ENCODE peak calls at places on chromosomes 4 and X, in eight cellular contexts. N is CD8-positive, alpha-beta T cell; I is choroid plexus epithelial cell; L is MCF 10A; G is GM20000; M is colonic mucosa; Q is BJ; P is epithelial cell of esophagus. E is an unnamed sample.

GRCh38 chrX:21166302-21166982 is 207.8 kb upstream of the CNKSR2 start:
- DNase-seq in N (no peak), I (peak), L (peak), G (no peak), M (no peak), Q (no peak), P (peak), E (no peak)

GRCh38 chrX:31212856-31213748 is 141.3 kb upstream of the FTHL17 start:
- DNase-seq in N (no peak), I (no peak), L (no peak), G (no peak), M (no peak), Q (no peak), P (peak), E (no peak)

GRCh38 chr4:11232004-11232403 is 196.7 kb downstream of the HS3ST1 start:
- DNase-seq in N (no peak), I (no peak), L (peak), G (no peak), M (no peak), Q (no peak), P (no peak), E (no peak)

GRCh38 chrX:35726176-35726575 is 72.0 kb upstream of the MAGEB16 start:
- DNase-seq in N (no peak), I (peak), L (peak), G (no peak), M (no peak), Q (no peak), P (peak), E (no peak)

GRCh38 chr4:99205104-99205979 is 13.7 kb downstream of the ADH6 start:
- DNase-seq in N (no peak), I (peak), L (peak), G (no peak), M (peak), Q (no peak), P (peak), E (no peak)

GRCh38 chr4:7612311-7612710 is 177.6 kb upstream of the PSAPL1 start:
- DNase-seq in N (no peak), I (no peak), L (no peak), G (no peak), M (no peak), Q (no peak), P (no peak), E (no peak)

GRCh38 chrX:154372612-154373022 is 1.8 kb downstream of the FLNA start:
- DNase-seq in N (no peak), I (no peak), L (no peak), G (peak), M (no peak), Q (no peak), P (peak), E (peak)

GRCh38 chr4:186644737-186645261 is 78.9 kb downstream of the FAT1 start:
- DNase-seq in N (no peak), I (peak), L (peak), G (no peak), M (no peak), Q (no peak), P (peak), E (no peak)

GRCh38 chrX:12372111-12372510 is 233.8 kb downstream of the FRMPD4 start:
- DNase-seq in N (no peak), I (no peak), L (peak), G (no peak), M (no peak), Q (no peak), P (peak), E (no peak)

GRCh38 chrX:102746134-102746584 is 25.6 kb downstream of the GPRASP3 start:
- DNase-seq in N (no peak), I (peak), L (no peak), G (peak), M (peak), Q (no peak), P (peak), E (peak)

GRCh38 chrX:20445109-20445508 is 178.4 kb upstream of the RPS6KA3 start:
- DNase-seq in N (no peak), I (no peak), L (no peak), G (no peak), M (no peak), Q (no peak), P (no peak), E (no peak)

GRCh38 chrX:38649227-38649626 is 87.9 kb downstream of the TSPAN7 start:
- DNase-seq in N (no peak), I (no peak), L (no peak), G (no peak), M (no peak), Q (no peak), P (no peak), E (no peak)

GRCh38 chr4:123444298-123444731 is 47.7 kb downstream of the SPRY1 start:
- DNase-seq in N (peak), I (peak), L (no peak), G (peak), M (peak), Q (no peak), P (no peak), E (peak)

GRCh38 chrX:40734956-40735317 is 405 bp downstream of the MED14 start:
- DNase-seq in N (peak), I (peak), L (peak), G (no peak), M (peak), Q (no peak), P (peak), E (no peak)

GRCh38 chr4:3221996-3222395 is 27.0 kb upstream of the MSANTD1 start:
- DNase-seq in N (no peak), I (no peak), L (no peak), G (no peak), M (no peak), Q (no peak), P (no peak), E (no peak)

GRCh38 chrX:149504226-149504914 is 736 bp downstream of the IDS start:
- DNase-seq in N (peak), I (no peak), L (no peak), G (peak), M (no peak), Q (no peak), P (no peak), E (peak)

GRCh38 chr4:54961357-54961975 is 163.9 kb downstream of the KDR start:
- DNase-seq in N (no peak), I (peak), L (peak), G (peak), M (no peak), Q (no peak), P (peak), E (peak)

GRCh38 chrX:44080083-44080482 is 106.9 kb upstream of the NDP start:
- DNase-seq in N (no peak), I (no peak), L (no peak), G (no peak), M (no peak), Q (no peak), P (no peak), E (no peak)

GRCh38 chr4:165440415-165440882 is 61.6 kb downstream of the CPE start:
- DNase-seq in N (no peak), I (peak), L (peak), G (no peak), M (no peak), Q (no peak), P (peak), E (no peak)

GRCh38 chr4:13527983-13528822 is 16.1 kb downstream of the NKX3-2 start:
- DNase-seq in N (no peak), I (no peak), L (peak), G (peak), M (no peak), Q (no peak), P (peak), E (peak)

GRCh38 chrX:49930046-49930445 is 7.7 kb downstream of the CLCN5 start:
- DNase-seq in N (no peak), I (peak), L (no peak), G (no peak), M (no peak), Q (no peak), P (no peak), E (no peak)

GRCh38 chrX:19107035-19107434 is 15.2 kb downstream of the ADGRG2 start:
- DNase-seq in N (no peak), I (no peak), L (no peak), G (no peak), M (no peak), Q (no peak), P (no peak), E (no peak)

GRCh38 chr4:35494955-35495354 is 749.4 kb downstream of the ARAP2 start:
- DNase-seq in N (no peak), I (no peak), L (no peak), G (no peak), M (no peak), Q (no peak), P (no peak), E (no peak)

GRCh38 chrX:32024072-32024471 is 952.2 kb upstream of the FTHL17 start:
- DNase-seq in N (no peak), I (no peak), L (no peak), G (no peak), M (no peak), Q (no peak), P (no peak), E (no peak)

GRCh38 chr4:144787365-144788263 is 141.7 kb downstream of the HHIP start:
- DNase-seq in N (no peak), I (peak), L (peak), G (peak), M (no peak), Q (no peak), P (peak), E (peak)

GRCh38 chr4:167873536-167873935 is 218.8 kb upstream of the ANXA10 start:
- DNase-seq in N (no peak), I (peak), L (no peak), G (no peak), M (no peak), Q (no peak), P (peak), E (no peak)

GRCh38 chr4:174318829-174319764 is 35.4 kb downstream of the CEP44 start:
- DNase-seq in N (no peak), I (peak), L (peak), G (peak), M (no peak), Q (no peak), P (peak), E (peak)

GRCh38 chr4:81452452-81453011 is 19.2 kb downstream of the RASGEF1B start:
- DNase-seq in N (no peak), I (peak), L (peak), G (no peak), M (no peak), Q (no peak), P (peak), E (no peak)

GRCh38 chr4:157204634-157205244 is 15.8 kb upstream of the GRIA2 start:
- DNase-seq in N (no peak), I (peak), L (peak), G (peak), M (no peak), Q (no peak), P (peak), E (peak)

GRCh38 chr4:186193851-186194250 is 2.5 kb downstream of the CYP4V2 start:
- DNase-seq in N (no peak), I (no peak), L (no peak), G (no peak), M (no peak), Q (no peak), P (no peak), E (no peak)

GRCh38 chrX:5708209-5708608 is 520.5 kb downstream of the NLGN4X start:
- DNase-seq in N (no peak), I (no peak), L (no peak), G (no peak), M (no peak), Q (peak), P (no peak), E (no peak)

GRCh38 chrX:135463937-135464336 is 42.2 kb downstream of the SMIM10L2A start:
- DNase-seq in N (no peak), I (peak), L (peak), G (no peak), M (no peak), Q (no peak), P (peak), E (no peak)
- TF ChIP-seq CTCF in N (no peak), I (peak), L (peak), G (peak), M (peak), Q (peak), P (peak), E (peak)

GRCh38 chrX:28590394-28590793 is 3.1 kb downstream of the IL1RAPL1 start:
- DNase-seq in N (no peak), I (peak), L (no peak), G (no peak), M (no peak), Q (no peak), P (no peak), E (no peak)
- TF ChIP-seq CTCF in N (no peak), I (peak), L (no peak), G (no peak), M (no peak), Q (no peak), P (no peak), E (no peak)

DNA sequence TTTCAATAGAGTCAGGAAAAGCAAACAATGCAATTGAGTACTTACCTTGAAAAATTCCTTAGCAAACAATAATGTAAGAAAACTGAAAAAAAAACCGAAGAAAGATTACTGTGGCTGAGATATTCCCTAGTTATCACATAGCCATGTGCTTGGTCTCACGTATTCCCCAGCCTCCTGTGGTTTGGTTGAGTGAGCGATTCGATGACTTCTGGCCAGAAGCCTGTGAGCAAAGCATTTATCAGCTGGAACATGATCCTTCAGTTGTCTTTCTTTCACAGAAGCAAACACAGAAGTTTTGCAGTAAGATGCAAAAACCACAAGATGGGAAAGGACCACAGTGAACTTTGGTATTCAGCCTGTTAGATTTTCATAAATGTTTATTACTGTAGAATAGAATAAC is 1754.3 kb upstream of the AGA start:
- DNase-seq in N (no peak), I (peak), L (peak), G (no peak), M (no peak), Q (no peak), P (peak), E (no peak)
- TF ChIP-seq CTCF in N (no peak), I (no peak), L (no peak), G (no peak), M (no peak), Q (no peak), P (no peak), E (no peak)

GRCh38 chr4:115054836-115055235 is 58.6 kb downstream of the NDST4 start:
- DNase-seq in N (no peak), I (peak), L (no peak), G (no peak), M (no peak), Q (no peak), P (peak), E (no peak)
- TF ChIP-seq CTCF in N (no peak), I (peak), L (no peak), G (no peak), M (no peak), Q (no peak), P (peak), E (no peak)

GRCh38 chrX:1537031-1537715 is at the start of gene P2RY8:
- DNase-seq in N (peak), I (peak), L (peak), G (peak), M (peak), Q (peak), P (peak), E (peak)
- TF ChIP-seq CTCF in N (no peak), I (no peak), L (no peak), G (peak), M (no peak), Q (no peak), P (no peak), E (peak)

DNA sequence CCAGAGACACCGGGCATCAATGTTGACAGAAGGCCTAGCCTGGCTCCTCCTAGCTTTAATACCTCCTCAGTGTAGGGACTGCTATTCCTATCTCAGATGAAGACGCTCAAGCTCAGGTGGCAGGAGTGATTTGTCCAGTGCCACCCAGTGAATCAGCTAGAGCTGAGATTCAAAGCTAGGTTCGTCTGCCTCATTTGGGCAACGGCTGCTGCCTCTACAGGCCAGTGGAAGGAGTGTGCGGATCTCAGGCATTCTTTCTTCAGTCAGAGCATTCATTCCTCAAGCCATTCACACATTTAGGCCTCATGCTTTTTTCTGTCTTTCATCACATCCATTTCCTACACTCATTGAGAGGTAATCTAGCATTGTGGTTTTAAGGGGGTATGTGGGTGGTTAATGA is 7.3 kb downstream of the TSR2 start:
- DNase-seq in N (no peak), I (peak), L (peak), G (no peak), M (no peak), Q (no peak), P (peak), E (no peak)
- TF ChIP-seq CTCF in N (no peak), I (peak), L (no peak), G (no peak), M (no peak), Q (peak), P (peak), E (no peak)

GRCh38 chr4:128386761-128387599 is 99.4 kb upstream of the PGRMC2 start:
- DNase-seq in N (no peak), I (peak), L (peak), G (no peak), M (peak), Q (peak), P (peak), E (no peak)
- TF ChIP-seq CTCF in N (no peak), I (peak), L (no peak), G (no peak), M (no peak), Q (peak), P (no peak), E (no peak)

GRCh38 chrX:77162777-77163176 is 284.4 kb upstream of the FGF16 start:
- DNase-seq in N (no peak), I (no peak), L (no peak), G (no peak), M (no peak), Q (no peak), P (no peak), E (no peak)

GRCh38 chrX:77160301-77160700 is 286.9 kb upstream of the FGF16 start:
- DNase-seq in N (no peak), I (no peak), L (no peak), G (no peak), M (no peak), Q (no peak), P (peak), E (no peak)
- TF ChIP-seq CTCF in N (no peak), I (peak), L (peak), G (no peak), M (peak), Q (peak), P (no peak), E (peak)

GRCh38 chr4:121656269-121656641 is 40.5 kb downstream of the ANXA5 start:
- DNase-seq in N (no peak), I (peak), L (peak), G (peak), M (no peak), Q (no peak), P (peak), E (peak)
- TF ChIP-seq CTCF in N (no peak), I (peak), L (peak), G (peak), M (no peak), Q (peak), P (peak), E (peak)

GRCh38 chr4:120005527-120005926 is 61.1 kb downstream of the MAD2L1 start:
- DNase-seq in N (no peak), I (no peak), L (no peak), G (no peak), M (no peak), Q (no peak), P (no peak), E (no peak)

GRCh38 chr4:120009731-120010130 is 56.9 kb downstream of the MAD2L1 start:
- DNase-seq in N (no peak), I (peak), L (peak), G (no peak), M (no peak), Q (no peak), P (peak), E (no peak)

GRCh38 chr4:120008957-120009356 is 57.7 kb downstream of the MAD2L1 start:
- DNase-seq in N (no peak), I (no peak), L (no peak), G (no peak), M (no peak), Q (no peak), P (no peak), E (no peak)

GRCh38 chr4:120007171-120007894 is 59.3 kb downstream of the MAD2L1 start:
- DNase-seq in N (no peak), I (peak), L (peak), G (no peak), M (no peak), Q (peak), P (peak), E (no peak)

DNA sequence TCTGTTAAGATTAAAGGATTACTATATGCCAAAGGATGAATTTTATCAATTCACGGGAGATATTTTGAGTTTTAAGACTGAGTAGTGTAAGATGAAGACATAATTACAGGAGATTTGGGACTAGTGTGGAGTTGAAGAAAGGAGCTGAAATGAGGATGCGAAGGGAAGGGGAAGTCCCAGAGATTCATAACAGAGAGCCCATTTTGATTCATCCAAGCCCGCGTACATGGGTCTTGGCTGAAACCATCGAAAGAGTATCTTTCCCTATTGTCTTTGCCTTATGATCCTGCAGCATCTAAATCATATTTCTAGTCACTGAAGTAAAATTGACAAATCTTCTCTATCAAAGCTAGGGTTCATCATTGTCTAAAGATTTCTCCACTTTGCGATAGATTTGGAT is 58.6 kb downstream of the MAD2L1 start:
- DNase-seq in N (no peak), I (no peak), L (no peak), G (no peak), M (no peak), Q (no peak), P (no peak), E (no peak)
- TF ChIP-seq CTCF in N (no peak), I (no peak), L (no peak), G (no peak), M (no peak), Q (no peak), P (no peak), E (no peak)

E was measured in GM13977.